ENCODE peak calls at places on chromosomes 13 and 19, in eight cellular contexts. One of them, this sample, is unnamed.
A peak's percentile ranks its signal among the peaks of the same experiment; 100 is the strongest.

GRCh38 chr13:113646921-113647340 is 11.1 kb downstream of the ATP4B start:
- DNase-seq in Caco-2: no peak
- DNase-seq in bronchial epithelial cell: no peak
- DNase-seq in heart left ventricle: no peak
- DNase-seq in brain microvascular endothelial cell: no peak
- DNase-seq in fibroblast of mammary gland: no peak
- DNase-seq in heart right ventricle: no peak
- DNase-seq in left ventricle myocardium inferior: peak; percentile 15
- DNase-seq in this sample: no peak

GRCh38 chr13:67228909-67229308 is 1.2 kb downstream of the PCDH9 start:
- DNase-seq in Caco-2: no peak
- DNase-seq in bronchial epithelial cell: no peak
- DNase-seq in heart left ventricle: no peak
- DNase-seq in brain microvascular endothelial cell: no peak
- DNase-seq in fibroblast of mammary gland: peak; percentile 31
- DNase-seq in heart right ventricle: no peak
- DNase-seq in left ventricle myocardium inferior: no peak
- DNase-seq in this sample: no peak

GRCh38 chr13:113162783-113163685 is 4.6 kb downstream of the PROZ start:
- DNase-seq in Caco-2: no peak
- DNase-seq in bronchial epithelial cell: no peak
- DNase-seq in heart left ventricle: no peak
- DNase-seq in brain microvascular endothelial cell: no peak
- DNase-seq in fibroblast of mammary gland: no peak
- DNase-seq in heart right ventricle: no peak
- DNase-seq in left ventricle myocardium inferior: no peak
- DNase-seq in this sample: no peak

GRCh38 chr19:18975011-18975410 is 34.0 kb upstream of the HOMER3 start:
- DNase-seq in Caco-2: no peak
- DNase-seq in bronchial epithelial cell: peak; percentile 81
- DNase-seq in heart left ventricle: no peak
- DNase-seq in brain microvascular endothelial cell: no peak
- DNase-seq in fibroblast of mammary gland: peak; percentile 56
- DNase-seq in heart right ventricle: no peak
- DNase-seq in left ventricle myocardium inferior: no peak
- DNase-seq in this sample: no peak

GRCh38 chr13:52070929-52071523 is 46.5 kb downstream of the UTP14C start:
- DNase-seq in Caco-2: peak; percentile 22
- DNase-seq in bronchial epithelial cell: peak; percentile 53
- DNase-seq in heart left ventricle: no peak
- DNase-seq in brain microvascular endothelial cell: peak; percentile 27
- DNase-seq in fibroblast of mammary gland: peak; percentile 45
- DNase-seq in heart right ventricle: no peak
- DNase-seq in left ventricle myocardium inferior: no peak
- DNase-seq in this sample: no peak

GRCh38 chr13:40798380-40798779 is 9.0 kb downstream of the SLC25A15 start:
- DNase-seq in Caco-2: no peak
- DNase-seq in bronchial epithelial cell: peak; percentile 52
- DNase-seq in heart left ventricle: no peak
- DNase-seq in brain microvascular endothelial cell: no peak
- DNase-seq in fibroblast of mammary gland: no peak
- DNase-seq in heart right ventricle: no peak
- DNase-seq in left ventricle myocardium inferior: no peak
- DNase-seq in this sample: no peak

GRCh38 chr13:20102776-20103175 is 58.1 kb downstream of the GJA3 start:
- DNase-seq in Caco-2: no peak
- DNase-seq in bronchial epithelial cell: no peak
- DNase-seq in heart left ventricle: no peak
- DNase-seq in brain microvascular endothelial cell: no peak
- DNase-seq in fibroblast of mammary gland: no peak
- DNase-seq in heart right ventricle: no peak
- DNase-seq in left ventricle myocardium inferior: no peak
- DNase-seq in this sample: no peak

GRCh38 chr19:8308891-8309291 is 733 bp upstream of the CD320 start:
- DNase-seq in Caco-2: no peak
- DNase-seq in bronchial epithelial cell: no peak
- DNase-seq in heart left ventricle: no peak
- DNase-seq in brain microvascular endothelial cell: no peak
- DNase-seq in fibroblast of mammary gland: no peak
- DNase-seq in heart right ventricle: peak; percentile 5
- DNase-seq in left ventricle myocardium inferior: peak; percentile 9
- DNase-seq in this sample: no peak

GRCh38 chr19:42281175-42282035 is 12.4 kb downstream of the CIC start:
- DNase-seq in Caco-2: peak; percentile 47
- DNase-seq in bronchial epithelial cell: peak; percentile 59
- DNase-seq in heart left ventricle: no peak
- DNase-seq in brain microvascular endothelial cell: no peak
- DNase-seq in fibroblast of mammary gland: peak; percentile 38
- DNase-seq in heart right ventricle: peak; percentile 85
- DNase-seq in left ventricle myocardium inferior: peak; percentile 69
- DNase-seq in this sample: no peak

GRCh38 chr19:18660051-18660910 is 23.2 kb upstream of the CRTC1 start:
- DNase-seq in Caco-2: no peak
- DNase-seq in bronchial epithelial cell: no peak
- DNase-seq in heart left ventricle: peak; percentile 88
- DNase-seq in brain microvascular endothelial cell: peak; percentile 78
- DNase-seq in fibroblast of mammary gland: peak; percentile 81
- DNase-seq in heart right ventricle: peak; percentile 69
- DNase-seq in left ventricle myocardium inferior: peak; percentile 67
- DNase-seq in this sample: no peak

GRCh38 chr19:12996542-12997094 is 1.3 kb downstream of the NFIX start:
- DNase-seq in Caco-2: no peak
- DNase-seq in bronchial epithelial cell: no peak
- DNase-seq in heart left ventricle: peak; percentile 76
- DNase-seq in brain microvascular endothelial cell: no peak
- DNase-seq in fibroblast of mammary gland: no peak
- DNase-seq in heart right ventricle: peak; percentile 40
- DNase-seq in left ventricle myocardium inferior: no peak
- DNase-seq in this sample: no peak

GRCh38 chr19:42693760-42694350 is 46.4 kb downstream of the PSG3 start:
- DNase-seq in Caco-2: peak; percentile 69
- DNase-seq in bronchial epithelial cell: peak; percentile 46
- DNase-seq in heart left ventricle: no peak
- DNase-seq in brain microvascular endothelial cell: peak; percentile 14
- DNase-seq in fibroblast of mammary gland: peak; percentile 46
- DNase-seq in heart right ventricle: no peak
- DNase-seq in left ventricle myocardium inferior: no peak
- DNase-seq in this sample: peak; percentile 57

GRCh38 chr19:3880471-3881271 is at the start of gene ATCAY:
- DNase-seq in Caco-2: no peak
- DNase-seq in bronchial epithelial cell: no peak
- DNase-seq in heart left ventricle: no peak
- DNase-seq in brain microvascular endothelial cell: no peak
- DNase-seq in fibroblast of mammary gland: no peak
- DNase-seq in heart right ventricle: no peak
- DNase-seq in left ventricle myocardium inferior: no peak
- DNase-seq in this sample: no peak
- TF ChIP-seq CTCF in Caco-2: no peak
- TF ChIP-seq CTCF in bronchial epithelial cell: no peak
- TF ChIP-seq CTCF in heart left ventricle: no peak
- TF ChIP-seq CTCF in brain microvascular endothelial cell: no peak
- TF ChIP-seq CTCF in fibroblast of mammary gland: no peak
- TF ChIP-seq CTCF in heart right ventricle: no peak
- TF ChIP-seq CTCF in left ventricle myocardium inferior: no peak
- TF ChIP-seq CTCF in this sample: no peak

GRCh38 chr13:28035146-28035782 is 46.8 kb upstream of the URAD start:
- DNase-seq in Caco-2: peak; percentile 59
- DNase-seq in bronchial epithelial cell: peak; percentile 49
- DNase-seq in heart left ventricle: no peak
- DNase-seq in brain microvascular endothelial cell: no peak
- DNase-seq in fibroblast of mammary gland: no peak
- DNase-seq in heart right ventricle: no peak
- DNase-seq in left ventricle myocardium inferior: no peak
- DNase-seq in this sample: no peak

GRCh38 chr13:28034256-28034655 is 45.8 kb upstream of the URAD start:
- DNase-seq in Caco-2: no peak
- DNase-seq in bronchial epithelial cell: no peak
- DNase-seq in heart left ventricle: no peak
- DNase-seq in brain microvascular endothelial cell: no peak
- DNase-seq in fibroblast of mammary gland: no peak
- DNase-seq in heart right ventricle: no peak
- DNase-seq in left ventricle myocardium inferior: no peak
- DNase-seq in this sample: no peak

GRCh38 chr13:28027607-28028364 is 39.3 kb upstream of the URAD start:
- DNase-seq in Caco-2: no peak
- DNase-seq in bronchial epithelial cell: no peak
- DNase-seq in heart left ventricle: no peak
- DNase-seq in brain microvascular endothelial cell: no peak
- DNase-seq in fibroblast of mammary gland: no peak
- DNase-seq in heart right ventricle: no peak
- DNase-seq in left ventricle myocardium inferior: no peak
- DNase-seq in this sample: no peak

GRCh38 chr13:28031220-28031903 is 42.9 kb upstream of the URAD start:
- DNase-seq in Caco-2: no peak
- DNase-seq in bronchial epithelial cell: no peak
- DNase-seq in heart left ventricle: peak; percentile 73
- DNase-seq in brain microvascular endothelial cell: no peak
- DNase-seq in fibroblast of mammary gland: no peak
- DNase-seq in heart right ventricle: peak; percentile 28
- DNase-seq in left ventricle myocardium inferior: peak; percentile 23
- DNase-seq in this sample: peak; percentile 26

GRCh38 chr13:28031929-28032328 is 43.4 kb upstream of the URAD start:
- DNase-seq in Caco-2: no peak
- DNase-seq in bronchial epithelial cell: no peak
- DNase-seq in heart left ventricle: no peak
- DNase-seq in brain microvascular endothelial cell: no peak
- DNase-seq in fibroblast of mammary gland: no peak
- DNase-seq in heart right ventricle: no peak
- DNase-seq in left ventricle myocardium inferior: no peak
- DNase-seq in this sample: no peak
- TF ChIP-seq CTCF in Caco-2: no peak
- TF ChIP-seq CTCF in bronchial epithelial cell: no peak
- TF ChIP-seq CTCF in heart left ventricle: no peak
- TF ChIP-seq CTCF in brain microvascular endothelial cell: no peak
- TF ChIP-seq CTCF in fibroblast of mammary gland: no peak
- TF ChIP-seq CTCF in heart right ventricle: no peak
- TF ChIP-seq CTCF in left ventricle myocardium inferior: no peak
- TF ChIP-seq CTCF in this sample: no peak

GRCh38 chr13:98141938-98142426 is 912 bp upstream of the FARP1 start:
- DNase-seq in Caco-2: no peak
- DNase-seq in bronchial epithelial cell: no peak
- DNase-seq in heart left ventricle: no peak
- DNase-seq in brain microvascular endothelial cell: no peak
- DNase-seq in fibroblast of mammary gland: no peak
- DNase-seq in heart right ventricle: peak; percentile 25
- DNase-seq in left ventricle myocardium inferior: peak; percentile 19
- DNase-seq in this sample: no peak

GRCh38 chr13:98143601-98144500 is 957 bp downstream of the FARP1 start:
- DNase-seq in Caco-2: peak; percentile 33
- DNase-seq in bronchial epithelial cell: no peak
- DNase-seq in heart left ventricle: peak; percentile 65
- DNase-seq in brain microvascular endothelial cell: no peak
- DNase-seq in fibroblast of mammary gland: peak; percentile 62
- DNase-seq in heart right ventricle: peak; percentile 17
- DNase-seq in left ventricle myocardium inferior: peak; percentile 20
- DNase-seq in this sample: peak; percentile 36

GRCh38 chr13:98143157-98143553 is 261 bp downstream of the FARP1 start:
- DNase-seq in Caco-2: no peak
- DNase-seq in bronchial epithelial cell: no peak
- DNase-seq in heart left ventricle: peak; percentile 76
- DNase-seq in brain microvascular endothelial cell: no peak
- DNase-seq in fibroblast of mammary gland: no peak
- DNase-seq in heart right ventricle: peak; percentile 38
- DNase-seq in left ventricle myocardium inferior: peak; percentile 58
- DNase-seq in this sample: no peak

GRCh38 chr13:98142427-98143156 is at the start of gene FARP1:
- DNase-seq in Caco-2: peak; percentile 96
- DNase-seq in bronchial epithelial cell: peak; percentile 38
- DNase-seq in heart left ventricle: peak; percentile 84
- DNase-seq in brain microvascular endothelial cell: no peak
- DNase-seq in fibroblast of mammary gland: peak; percentile 45
- DNase-seq in heart right ventricle: peak; percentile 73
- DNase-seq in left ventricle myocardium inferior: peak; percentile 79
- DNase-seq in this sample: peak; percentile 86

DNA sequence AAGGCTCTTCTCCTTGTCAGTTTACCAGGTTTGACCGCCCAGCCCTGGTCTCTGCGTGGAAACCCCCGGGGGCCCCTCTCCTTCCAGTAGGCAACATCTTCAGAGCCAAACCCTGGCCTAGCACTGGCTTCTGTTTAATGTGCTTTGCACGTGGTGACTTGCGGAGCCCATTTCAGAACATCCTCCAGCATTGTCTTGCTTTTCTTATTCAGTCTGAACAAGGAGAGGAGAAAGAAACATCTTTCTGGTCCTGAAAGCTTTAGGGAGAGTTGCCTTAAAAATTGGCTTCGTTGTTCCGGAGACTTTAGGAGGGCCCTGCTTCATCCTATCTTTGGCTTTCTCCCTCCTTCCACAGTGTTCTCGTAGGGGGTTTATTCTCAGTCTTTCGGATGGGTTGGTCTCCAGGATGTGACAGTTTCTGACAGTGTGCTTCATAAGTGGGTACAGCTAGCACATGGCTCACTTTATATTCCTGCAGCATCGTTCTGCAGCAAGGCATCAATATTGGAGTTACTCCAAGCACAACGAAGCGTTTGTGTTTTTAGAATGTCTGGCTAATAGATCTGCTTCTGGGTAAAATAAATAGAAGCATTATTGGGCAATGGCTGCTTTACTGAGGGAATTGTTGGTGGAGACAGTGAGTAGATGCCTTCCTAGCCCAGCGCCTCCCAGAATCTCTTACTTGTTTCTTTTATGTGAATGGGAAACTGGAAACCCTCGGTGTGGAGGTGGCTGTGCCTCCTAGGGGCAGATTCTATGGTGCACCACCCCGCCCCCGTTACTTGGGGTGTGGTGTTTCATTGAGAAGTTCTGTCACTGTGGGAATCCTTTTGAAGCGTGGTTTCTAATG is 1.8 kb downstream of the FARP1 start:
- DNase-seq in Caco-2: peak; percentile 68
- DNase-seq in bronchial epithelial cell: peak; percentile 22
- DNase-seq in heart left ventricle: no peak
- DNase-seq in brain microvascular endothelial cell: no peak
- DNase-seq in fibroblast of mammary gland: peak; percentile 49
- DNase-seq in heart right ventricle: no peak
- DNase-seq in left ventricle myocardium inferior: no peak
- DNase-seq in this sample: no peak
- TF ChIP-seq CTCF in Caco-2: no peak
- TF ChIP-seq CTCF in bronchial epithelial cell: no peak
- TF ChIP-seq CTCF in heart left ventricle: no peak
- TF ChIP-seq CTCF in brain microvascular endothelial cell: peak; percentile 56
- TF ChIP-seq CTCF in fibroblast of mammary gland: peak; percentile 30
- TF ChIP-seq CTCF in heart right ventricle: no peak
- TF ChIP-seq CTCF in left ventricle myocardium inferior: no peak
- TF ChIP-seq CTCF in this sample: no peak

DNA sequence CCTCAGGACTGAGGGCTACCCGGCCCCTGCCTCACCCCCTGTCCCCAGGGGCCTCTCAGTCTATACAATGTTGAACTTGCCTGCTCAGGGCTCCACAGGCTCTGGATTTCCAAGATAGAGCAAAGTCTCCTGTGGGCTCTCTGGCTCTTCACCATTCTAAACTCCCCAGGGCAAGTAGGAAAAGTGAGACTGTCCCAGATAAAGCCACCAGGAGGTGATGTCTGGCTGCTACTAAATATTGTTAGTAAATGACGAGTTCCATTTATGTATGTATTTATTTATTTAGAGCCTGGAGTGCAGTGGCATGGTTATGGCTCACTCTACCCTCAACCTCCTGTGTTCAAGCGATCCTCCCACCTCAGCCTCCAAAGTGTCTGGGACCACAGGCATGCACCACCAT is 73.6 kb upstream of the SIAH3 start:
- DNase-seq in Caco-2: no peak
- DNase-seq in bronchial epithelial cell: no peak
- DNase-seq in heart left ventricle: no peak
- DNase-seq in brain microvascular endothelial cell: peak; percentile 8
- DNase-seq in fibroblast of mammary gland: peak; percentile 12
- DNase-seq in heart right ventricle: no peak
- DNase-seq in left ventricle myocardium inferior: no peak
- DNase-seq in this sample: no peak
- TF ChIP-seq CTCF in Caco-2: no peak
- TF ChIP-seq CTCF in bronchial epithelial cell: no peak
- TF ChIP-seq CTCF in heart left ventricle: no peak
- TF ChIP-seq CTCF in brain microvascular endothelial cell: peak; percentile 40
- TF ChIP-seq CTCF in fibroblast of mammary gland: peak; percentile 10
- TF ChIP-seq CTCF in heart right ventricle: no peak
- TF ChIP-seq CTCF in left ventricle myocardium inferior: no peak
- TF ChIP-seq CTCF in this sample: no peak